ENCODE peak calls at places on chromosomes 11 and 22, in six cellular contexts. R is fibroblast of the aortic adventitia, B is endothelial cell, W is tibial nerve, F is AG09309, N is Calu3. T is an unnamed sample.

GRCh38 chr11:66970808-66971442 is 4.2 kb upstream of the C11orf86 start:
- DNase-seq in R (peak; percentile 100), F (peak; percentile 100), B (no peak), W (peak; percentile 66), N (peak; percentile 71), T (no peak)

GRCh38 chr11:47388697-47389576 is 10.6 kb upstream of the SPI1 start:
- DNase-seq in N (no peak), F (no peak), B (no peak), R (no peak), W (no peak), T (no peak)

GRCh38 chr11:8085006-8085645 is 4.1 kb downstream of the TUB start:
- DNase-seq in B (no peak), W (no peak), N (no peak), R (no peak), F (no peak), T (no peak)

GRCh38 chr22:42305967-42306366 is 35.5 kb upstream of the TCF20 start:
- DNase-seq in F (no peak), R (no peak), B (no peak), N (no peak), W (no peak), T (no peak)

GRCh38 chr11:107040447-107041444 is 22.5 kb upstream of the GUCY1A2 start:
- DNase-seq in N (no peak), B (no peak), F (peak; percentile 48), W (no peak), R (peak; percentile 33), T (peak; percentile 3)

GRCh38 chr22:47203554-47203991 is 441.1 kb downstream of the TBC1D22A start:
- DNase-seq in F (no peak), W (no peak), B (no peak), R (no peak), N (no peak), T (no peak)

GRCh38 chr22:37062657-37063381 is 11.3 kb downstream of the KCTD17 start:
- DNase-seq in N (no peak), B (no peak), R (no peak), F (no peak), W (no peak), T (no peak)

GRCh38 chr11:28110839-28111235 is 2.6 kb downstream of the METTL15 start:
- DNase-seq in B (no peak), W (no peak), R (peak; percentile 41), F (no peak), N (no peak), T (no peak)

GRCh38 chr11:57459112-57460016 is 964 bp upstream of the RTN4RL2 start:
- DNase-seq in W (no peak), B (peak; percentile 26), N (no peak), F (no peak), R (no peak), T (peak; percentile 36)

GRCh38 chr22:48621085-48621484 is 1206.6 kb downstream of the BRD1 start:
- DNase-seq in R (no peak), W (no peak), F (no peak), B (no peak), N (no peak), T (no peak)

GRCh38 chr11:76074178-76075112 is 131.9 kb downstream of the WNT11 start:
- DNase-seq in B (no peak), W (no peak), N (no peak), F (peak; percentile 14), R (peak; percentile 67), T (no peak)

GRCh38 chr22:22944268-22944985 is 56.8 kb downstream of the IGLL5 start:
- DNase-seq in N (no peak), F (no peak), W (no peak), R (no peak), B (peak; percentile 2), T (no peak)

GRCh38 chr11:61834278-61835004 is 6.3 kb downstream of the FADS2 start:
- DNase-seq in N (no peak), B (peak; percentile 77), W (peak; percentile 35), R (peak; percentile 87), F (no peak), T (no peak)

DNA sequence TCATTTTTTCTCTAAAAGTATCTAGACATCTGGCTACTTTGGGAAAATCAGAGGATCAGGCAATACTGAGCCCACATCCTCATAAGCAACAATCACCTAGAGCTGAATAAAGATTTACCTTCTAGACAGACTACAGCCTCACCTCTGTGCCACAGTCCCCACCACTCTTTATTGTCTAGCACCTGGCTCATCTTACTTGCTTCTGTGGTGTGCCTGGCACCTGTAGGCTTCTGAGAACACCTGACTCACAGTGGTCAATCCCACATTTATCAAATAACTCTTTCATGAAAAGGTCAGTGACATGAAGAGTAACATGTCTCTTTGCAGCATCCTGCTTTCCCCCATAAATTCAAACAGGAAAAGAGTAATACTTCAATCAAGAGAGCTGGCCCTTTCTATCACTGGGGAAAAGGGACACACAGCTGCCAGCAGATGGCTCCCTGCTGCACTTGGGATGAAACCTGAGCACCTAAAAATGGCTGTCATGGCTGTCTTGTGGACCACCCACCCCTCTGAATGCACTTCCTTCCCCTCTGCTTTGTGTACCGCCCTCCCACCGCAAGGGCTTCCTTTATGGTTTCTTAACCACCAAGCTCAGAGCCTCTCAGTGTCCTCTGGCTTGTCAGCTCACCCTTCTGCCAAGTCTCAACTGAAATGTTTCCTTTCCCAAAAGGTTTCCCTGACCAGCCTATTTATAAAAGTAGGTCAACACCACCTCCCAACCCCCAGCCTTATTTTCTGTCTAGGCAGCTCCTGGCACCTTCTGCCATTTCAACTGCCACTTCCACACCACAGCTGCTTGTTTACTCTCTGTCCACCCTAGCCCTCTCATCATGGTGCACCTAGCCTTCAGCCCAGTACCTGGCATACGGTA is 9.3 kb downstream of the TFIP11 start:
- DNase-seq in W (no peak), B (peak; percentile 64), N (peak; percentile 14), F (no peak), R (peak; percentile 31), T (peak; percentile 58)
- TF ChIP-seq CTCF in W (no peak), B (no peak), N (peak; percentile 61), F (peak; percentile 68), R (peak; percentile 47), T (peak; percentile 60)

GRCh38 chr11:114181195-114181594 is 115.0 kb upstream of the NNMT start:
- DNase-seq in W (no peak), N (no peak), R (no peak), B (no peak), F (no peak), T (no peak)

GRCh38 chr11:114178656-114179055 is 117.5 kb upstream of the NNMT start:
- DNase-seq in N (no peak), F (no peak), R (no peak), B (no peak), W (no peak), T (no peak)

GRCh38 chr11:114179234-114179941 is 116.8 kb upstream of the NNMT start:
- DNase-seq in N (no peak), R (peak; percentile 37), W (peak; percentile 85), B (no peak), F (no peak), T (no peak)

GRCh38 chr11:114181752-114182151 is 114.4 kb upstream of the NNMT start:
- DNase-seq in R (no peak), W (no peak), N (no peak), B (no peak), F (no peak), T (no peak)

DNA sequence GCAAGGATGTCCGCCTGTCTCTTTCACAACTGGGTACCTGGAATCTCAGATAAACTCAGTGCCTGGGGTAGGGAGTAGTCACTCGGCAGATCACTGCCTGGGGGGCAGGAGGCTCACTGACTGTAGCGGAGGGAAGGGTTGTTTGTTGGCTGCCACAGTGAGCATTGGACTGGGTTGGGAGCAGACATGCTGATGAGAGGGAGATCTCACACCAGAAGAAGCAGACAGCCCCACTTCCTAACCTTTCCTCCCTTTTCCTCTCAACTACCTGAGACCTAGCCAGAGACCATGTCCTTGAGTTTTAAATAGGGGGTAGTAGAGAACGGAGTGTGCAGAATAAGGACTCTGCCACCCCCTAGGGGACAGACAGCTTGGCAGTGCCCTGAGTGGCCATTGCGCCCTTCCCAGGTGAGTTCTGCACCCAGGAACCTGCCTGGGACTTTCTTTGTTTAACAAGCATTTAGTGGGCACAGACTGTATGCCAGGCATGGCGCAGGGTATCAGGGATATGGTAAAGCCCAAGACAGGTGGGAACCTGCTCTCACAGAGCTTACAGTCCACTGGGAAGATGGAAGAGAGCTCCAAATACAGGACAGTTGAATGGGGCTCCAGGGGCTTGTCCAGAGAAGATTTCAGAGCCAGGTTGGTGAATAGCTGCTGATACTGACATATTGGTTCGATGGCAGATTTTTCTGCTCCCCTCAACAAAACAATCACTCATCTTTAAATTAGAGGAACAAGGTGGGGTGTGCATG is 115.7 kb upstream of the NNMT start:
- DNase-seq in N (peak; percentile 47), R (peak; percentile 20), F (no peak), W (no peak), B (peak; percentile 31), T (no peak)
- TF ChIP-seq CTCF in N (peak; percentile 35), R (peak; percentile 43), F (peak; percentile 45), W (peak; percentile 39), B (peak; percentile 19), T (peak; percentile 38)

DNA sequence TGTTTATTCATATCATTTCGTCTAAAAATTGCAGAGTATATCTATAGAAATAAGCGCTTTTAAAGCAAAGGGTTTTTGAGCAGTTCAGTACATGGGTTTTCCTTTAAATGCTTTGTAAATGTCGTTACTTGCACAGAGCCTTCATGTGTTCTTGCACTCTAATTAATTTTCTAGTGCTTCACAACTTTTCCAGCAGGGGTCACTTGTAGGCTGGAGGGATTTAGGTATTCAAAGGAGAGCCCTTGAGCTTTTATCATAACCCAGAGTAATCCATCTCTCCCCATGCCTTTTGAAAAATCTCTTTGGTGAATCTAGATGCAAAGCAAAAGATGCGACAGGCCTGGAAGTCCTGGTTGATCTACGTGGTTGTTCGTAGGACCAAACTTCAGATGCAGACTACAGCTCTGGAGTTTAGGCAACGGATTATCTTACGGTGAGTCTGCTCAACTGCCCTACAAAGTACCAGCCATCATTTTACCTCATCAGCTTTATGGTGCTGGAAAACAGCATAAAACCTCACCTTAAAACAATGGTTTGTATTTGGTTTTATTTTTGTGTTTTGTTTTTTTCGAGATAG is 60.4 kb downstream of the SFI1 start:
- DNase-seq in R (peak; percentile 62), F (no peak), B (peak; percentile 16), N (peak; percentile 19), W (peak; percentile 28), T (no peak)
- TF ChIP-seq CTCF in R (peak; percentile 74), F (peak; percentile 68), B (peak; percentile 59), N (peak; percentile 63), W (peak; percentile 50), T (peak; percentile 44)

DNA sequence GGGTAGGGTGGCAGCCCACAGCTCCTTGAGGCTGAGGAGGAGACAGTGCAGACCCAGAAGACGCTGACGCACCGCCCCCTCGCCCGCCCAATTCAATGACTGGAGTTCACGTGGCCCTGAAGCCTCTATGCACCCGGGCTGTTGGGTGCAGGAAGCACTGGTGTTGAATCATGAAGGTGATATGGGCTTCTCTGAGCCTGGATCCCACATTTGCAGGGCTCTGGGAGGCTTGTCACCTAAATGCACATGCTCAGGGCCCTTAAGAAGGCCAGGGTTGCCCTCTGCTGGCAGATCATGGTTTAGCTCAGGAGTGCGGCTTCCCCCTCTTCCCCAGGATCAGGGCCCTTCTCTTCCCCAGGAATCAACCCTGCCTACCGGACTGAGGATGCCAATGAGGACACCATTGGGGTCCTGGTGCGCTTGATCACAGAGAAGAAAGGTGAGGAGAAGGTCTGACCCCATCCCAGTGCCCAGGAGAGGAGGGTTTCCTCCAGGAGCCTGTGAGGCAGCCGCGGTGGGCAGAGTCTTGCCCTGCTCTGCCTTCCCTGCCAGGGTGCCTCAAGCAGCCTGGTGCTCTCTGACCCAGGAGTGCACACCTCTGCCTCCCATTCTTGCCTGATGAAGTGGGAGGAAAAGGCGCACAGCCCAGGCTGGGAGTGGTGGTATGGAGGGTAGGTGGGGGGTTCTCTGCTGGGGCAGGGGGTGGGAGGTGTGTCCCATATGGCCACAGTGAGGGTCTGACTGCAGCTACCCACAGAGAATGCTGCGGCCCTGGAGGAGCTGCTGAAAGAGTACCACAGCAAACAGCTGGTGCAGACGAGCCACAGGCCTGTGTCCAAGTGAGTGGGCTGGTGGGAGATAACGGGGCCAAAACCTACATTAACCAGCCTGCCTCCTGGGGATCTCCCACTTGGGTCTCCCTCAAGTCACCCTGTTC is 17.5 kb downstream of the RELT start:
- DNase-seq in B (peak; percentile 81), N (peak; percentile 79), W (peak; percentile 79), F (no peak), R (peak; percentile 85), T (peak; percentile 80)
- TF ChIP-seq CTCF in B (peak; percentile 57), N (peak; percentile 71), W (peak; percentile 67), F (peak; percentile 85), R (peak; percentile 87), T (peak; percentile 76)